ENCODE peak calls at places on chromosomes 2 and 18, in five cellular contexts. H is ovary, J is AG09309, T is D721Med, X is Calu3. C is an unnamed sample.

GRCh38 chr2:96122391-96122790 is 6.0 kb upstream of the ADRA2B start:
- DNase-seq in H (no peak), J (no peak), T (no peak), X (no peak), C (no peak)

GRCh38 chr2:222656544-222657446 is 903 bp upstream of the FARSB start:
- DNase-seq in H (no peak), J (no peak), T (no peak), X (no peak), C (no peak)

GRCh38 chr18:49071365-49071764 is 120.6 kb upstream of the SMAD7 start:
- DNase-seq in H (no peak), J (no peak), T (no peak), X (no peak), C (no peak)

GRCh38 chr2:72146357-72147302 is 1.0 kb downstream of the CYP26B1 start:
- DNase-seq in H (peak; percentile 32), J (no peak), T (peak; percentile 29), X (no peak), C (no peak)

GRCh38 chr2:157509755-157510154 is 65.9 kb upstream of the CYTIP start:
- DNase-seq in H (no peak), J (no peak), T (no peak), X (no peak), C (no peak)

GRCh38 chr2:20326163-20326780 is 24.4 kb downstream of the PUM2 start:
- DNase-seq in H (no peak), J (peak; percentile 5), T (no peak), X (peak; percentile 60), C (no peak)

GRCh38 chr18:50456285-50456684 is 81.4 kb downstream of the SKA1 start:
- DNase-seq in H (no peak), J (no peak), T (no peak), X (no peak), C (no peak)

GRCh38 chr2:162301151-162301804 is 17.2 kb downstream of the IFIH1 start:
- DNase-seq in H (peak; percentile 35), J (no peak), T (no peak), X (peak; percentile 42), C (peak; percentile 15)

GRCh38 chr18:49177812-49178211 is 227.0 kb upstream of the SMAD7 start:
- DNase-seq in H (no peak), J (peak; percentile 20), T (no peak), X (no peak), C (no peak)

GRCh38 chr2:24512836-24513235 is 21.8 kb downstream of the NCOA1 start:
- DNase-seq in H (no peak), J (no peak), T (no peak), X (no peak), C (no peak)

GRCh38 chr2:41167014-41167413 is 715.1 kb upstream of the SLC8A1 start:
- DNase-seq in H (no peak), J (no peak), T (no peak), X (no peak), C (no peak)

GRCh38 chr18:57959278-57959677 is 84.7 kb upstream of the NEDD4L start:
- DNase-seq in H (no peak), J (no peak), T (no peak), X (peak; percentile 72), C (peak; percentile 53)

GRCh38 chr2:225282858-225283693 is 116.4 kb upstream of the NYAP2 start:
- DNase-seq in H (no peak), J (no peak), T (no peak), X (peak; percentile 34), C (no peak)

GRCh38 chr2:74516070-74516633 is 1.9 kb downstream of the TLX2 start:
- DNase-seq in H (no peak), J (no peak), T (peak; percentile 96), X (no peak), C (no peak)

GRCh38 chr2:231716641-231717280 is 8.4 kb downstream of the PTMA start:
- DNase-seq in H (no peak), J (no peak), T (no peak), X (no peak), C (no peak)

GRCh38 chr18:43049021-43049420 is 66.5 kb downstream of the RIT2 start:
- DNase-seq in H (no peak), J (no peak), T (no peak), X (no peak), C (no peak)

GRCh38 chr18:21803495-21803894 is 62.9 kb downstream of the MIB1 start:
- DNase-seq in H (no peak), J (no peak), T (no peak), X (no peak), C (no peak)

GRCh38 chr2:11873346-11873745 is 126.9 kb downstream of the LPIN1 start:
- DNase-seq in H (no peak), J (no peak), T (no peak), X (no peak), C (no peak)

GRCh38 chr18:29154758-29155725 is 978.1 kb upstream of the CDH2 start:
- DNase-seq in H (no peak), J (peak; percentile 95), T (no peak), X (peak; percentile 78), C (no peak)

GRCh38 chr2:50863218-50863617 is 168.7 kb downstream of the NRXN1 start:
- DNase-seq in H (no peak), J (no peak), T (no peak), X (no peak), C (no peak)

GRCh38 chr18:45920367-45920766 is 46.8 kb downstream of the EPG5 start:
- DNase-seq in H (peak; percentile 52), J (peak; percentile 73), T (no peak), X (peak; percentile 31), C (peak; percentile 54)

GRCh38 chr2:172234716-172235661 is 132.3 kb upstream of the DLX2 start:
- DNase-seq in H (peak; percentile 19), J (no peak), T (peak; percentile 35), X (no peak), C (no peak)

GRCh38 chr2:234496442-234496834 is 443 bp downstream of the ARL4C start:
- DNase-seq in H (peak; percentile 31), J (no peak), T (no peak), X (peak; percentile 62), C (no peak)

GRCh38 chr2:180728928-180729559 is 251.4 kb upstream of the UBE2E3 start:
- DNase-seq in H (no peak), J (peak; percentile 67), T (no peak), X (no peak), C (peak; percentile 68)

GRCh38 chr2:20623741-20624155 is 27.1 kb downstream of the HS1BP3 start:
- DNase-seq in H (no peak), J (no peak), T (no peak), X (no peak), C (no peak)

GRCh38 chr18:79899609-79900435 is 51.6 kb downstream of the SLC66A2 start:
- DNase-seq in H (no peak), J (no peak), T (no peak), X (no peak), C (no peak)

GRCh38 chr18:72830109-72830508 is 37.7 kb downstream of the NETO1 start:
- DNase-seq in H (no peak), J (no peak), T (no peak), X (peak; percentile 46), C (no peak)

GRCh38 chr2:64538764-64539433 is 14.8 kb downstream of the AFTPH start:
- DNase-seq in H (no peak), J (no peak), T (no peak), X (no peak), C (no peak)

GRCh38 chr18:67386028-67386427 is 130.5 kb downstream of the DSEL start:
- DNase-seq in H (no peak), J (no peak), T (no peak), X (peak; percentile 5), C (no peak)

GRCh38 chr2:182503886-182504285 is 77.0 kb upstream of the PDE1A start:
- DNase-seq in H (no peak), J (peak; percentile 20), T (no peak), X (no peak), C (no peak)

GRCh38 chr2:190036071-190036470 is 26.5 kb downstream of the MSTN start:
- DNase-seq in H (no peak), J (no peak), T (no peak), X (no peak), C (no peak)

GRCh38 chr2:222745836-222746559 is 74.5 kb downstream of the MOGAT1 start:
- DNase-seq in H (no peak), J (no peak), T (no peak), X (no peak), C (no peak)

C was measured in epithelial cell of proximal tubule.